ENCODE peak calls at places on chromosomes 6 and 20, in five cellular contexts. H is left colon; F is Right ventricle myocardium inferior; L is stimulated activated naive CD8-positive, alpha-beta T cell treated with anti-CD3 and anti-CD28 coated beads, Interleukin-15, amount 100 ng/mL, for 72 hours; M is activated CD4-positive, alpha-beta T cell treated with anti-CD3 and anti-CD28 coated beads for 36 hours. X is an unnamed sample.

GRCh38 chr6:14038636-14039035 is 78.9 kb upstream of the CD83 start:
- ATAC-seq in H (no peak), F (no peak), L (no peak), M (no peak), X (peak)

GRCh38 chr6:109186012-109186411 is 90.7 kb downstream of the CEP57L1 start:
- ATAC-seq in H (no peak), F (no peak), L (no peak), M (peak), X (no peak)

GRCh38 chr6:5617179-5617578 is 355.9 kb downstream of the FARS2 start:
- ATAC-seq in H (no peak), F (no peak), L (no peak), M (no peak), X (no peak)

GRCh38 chr6:156804402-156804801 is 27.2 kb downstream of the ARID1B start:
- ATAC-seq in H (no peak), F (no peak), L (peak), M (peak), X (no peak)

GRCh38 chr20:44658810-44659209 is 7.3 kb upstream of the ADA start:
- ATAC-seq in H (no peak), F (no peak), L (no peak), M (no peak), X (no peak)

GRCh38 chr6:113375950-113376846 is 480.9 kb upstream of the MARCKS start:
- ATAC-seq in H (no peak), F (no peak), L (no peak), M (no peak), X (peak)

GRCh38 chr6:83974409-83975050 is 59.0 kb upstream of the MRAP2 start:
- ATAC-seq in H (no peak), F (no peak), L (no peak), M (no peak), X (no peak)

GRCh38 chr20:24406251-24406650 is 63.2 kb upstream of the SYNDIG1 start:
- ATAC-seq in H (no peak), F (no peak), L (peak), M (peak), X (no peak)

GRCh38 chr6:168611691-168612090 is 170.7 kb downstream of the SMOC2 start:
- ATAC-seq in H (no peak), F (no peak), L (no peak), M (no peak), X (no peak)

GRCh38 chr6:89297695-89298351 is 17.3 kb downstream of the GABRR2 start:
- ATAC-seq in H (peak), F (peak), L (peak), M (peak), X (peak)

GRCh38 chr6:101545171-101545570 is 151.7 kb downstream of the GRIK2 start:
- ATAC-seq in H (no peak), F (no peak), L (no peak), M (no peak), X (peak)

GRCh38 chr20:8639112-8639778 is 429.6 kb upstream of the PLCB4 start:
- ATAC-seq in H (no peak), F (no peak), L (no peak), M (no peak), X (no peak)

GRCh38 chr20:50814438-50815161 is 19.7 kb downstream of the BCAS4 start:
- ATAC-seq in H (no peak), F (no peak), L (peak), M (no peak), X (no peak)

GRCh38 chr6:159819932-159820640 is 20.0 kb downstream of the PNLDC1 start:
- ATAC-seq in H (no peak), F (no peak), L (peak), M (peak), X (no peak)

GRCh38 chr6:129105035-129105434 is 222.1 kb downstream of the LAMA2 start:
- ATAC-seq in H (no peak), F (peak), L (no peak), M (no peak), X (no peak)

GRCh38 chr6:167778497-167779122 is 48.1 kb upstream of the AFDN start:
- ATAC-seq in H (peak), F (no peak), L (no peak), M (no peak), X (no peak)

GRCh38 chr20:44911264-44911921 is 1.5 kb downstream of the PABPC1L start:
- ATAC-seq in H (peak), F (no peak), L (no peak), M (no peak), X (peak)

GRCh38 chr6:125759959-125760457 is 10.6 kb downstream of the HEY2 start:
- ATAC-seq in H (no peak), F (no peak), L (no peak), M (no peak), X (peak)

GRCh38 chr6:126437225-126437624 is 97.3 kb downstream of the CENPW start:
- ATAC-seq in H (no peak), F (no peak), L (no peak), M (no peak), X (no peak)

GRCh38 chr6:90140683-90141082 is 156.0 kb downstream of the BACH2 start:
- ATAC-seq in H (no peak), F (no peak), L (no peak), M (no peak), X (no peak)